ENCODE peak calls at places on chromosomes 2 and 18, in eight cellular contexts. C, O, K, V, A, D, R and F are unnamed samples.

GRCh38 chr18:14975431-14975830 is 227.5 kb downstream of the ANKRD30B start:
- DNase-seq in C (no peak), O (no peak), K (no peak), V (peak; percentile 15), A (no peak), D (no peak), R (no peak), F (no peak)

GRCh38 chr2:166092889-166093288 is 34.9 kb downstream of the SCN1A start:
- DNase-seq in C (no peak), O (no peak), K (no peak), V (no peak), A (no peak), D (no peak), R (no peak), F (no peak)

GRCh38 chr2:207828361-207829057 is 58.8 kb upstream of the FZD5 start:
- DNase-seq in C (peak; percentile 98), O (no peak), K (no peak), V (no peak), A (no peak), D (peak; percentile 43), R (no peak), F (no peak)

GRCh38 chr18:3703732-3704176 is 253.8 kb downstream of the TGIF1 start:
- DNase-seq in C (peak; percentile 41), O (peak; percentile 57), K (peak; percentile 74), V (no peak), A (no peak), D (peak; percentile 76), R (peak; percentile 85), F (no peak)

GRCh38 chr2:8543065-8543411 is 138.8 kb upstream of the ID2 start:
- DNase-seq in C (no peak), O (no peak), K (no peak), V (no peak), A (peak; percentile 63), D (no peak), R (no peak), F (no peak)

GRCh38 chr2:104703669-104704068 is 150.2 kb upstream of the POU3F3 start:
- DNase-seq in C (no peak), O (no peak), K (no peak), V (no peak), A (no peak), D (no peak), R (no peak), F (no peak)

GRCh38 chr2:144834954-144835633 is 315.2 kb upstream of the ZEB2 start:
- DNase-seq in C (no peak), O (no peak), K (no peak), V (no peak), A (no peak), D (no peak), R (peak; percentile 24), F (peak; percentile 68)

GRCh38 chr18:13486686-13487085 is 239.7 kb downstream of the FAM210A start:
- DNase-seq in C (no peak), O (no peak), K (no peak), V (no peak), A (peak; percentile 54), D (no peak), R (no peak), F (no peak)

GRCh38 chr2:45466045-45466444 is 145.0 kb downstream of the SRBD1 start:
- DNase-seq in C (no peak), O (no peak), K (no peak), V (no peak), A (no peak), D (no peak), R (peak; percentile 21), F (no peak)

GRCh38 chr2:2564300-2565085 is 233.4 kb upstream of the MYT1L start:
- DNase-seq in C (no peak), O (no peak), K (no peak), V (no peak), A (no peak), D (no peak), R (no peak), F (no peak)

DNA sequence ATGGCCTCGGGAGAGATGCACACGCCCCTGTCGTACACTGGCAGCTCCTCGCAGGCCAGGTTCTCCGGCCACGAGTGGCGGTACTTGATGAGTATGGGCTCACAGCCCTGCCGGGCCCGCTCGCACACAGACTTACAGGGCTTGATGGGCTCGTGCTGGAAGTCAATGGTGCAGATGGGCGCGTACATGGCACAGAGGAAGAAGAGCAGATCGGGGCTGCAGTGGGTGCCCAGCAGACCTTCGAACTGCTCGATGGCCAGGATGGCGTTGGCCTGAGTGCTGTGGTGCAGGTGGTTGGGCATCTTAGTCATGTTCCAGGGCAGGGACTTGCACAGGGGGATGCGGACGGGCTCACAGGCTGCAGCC is 359 bp downstream of the FRZB start:
- DNase-seq in C (no peak), O (no peak), K (no peak), V (no peak), A (no peak), D (no peak), R (no peak), F (peak; percentile 68)
- TF ChIP-seq POLR2AphosphoS5 in C (no peak), O (no peak), K (no peak), V (no peak), A (no peak), D (no peak), R (no peak), F (no peak)

GRCh38 chr2:226869371-226869770 is 33.5 kb downstream of the RHBDD1 start:
- DNase-seq in C (no peak), O (no peak), K (no peak), V (no peak), A (no peak), D (no peak), R (no peak), F (no peak)
- H3K27ac ChIP-seq in C (no peak overlapping the region), O (no peak overlapping the region), K (no peak overlapping the region), V (no peak overlapping the region), A (no peak overlapping the region), D (no peak overlapping the region), R (no peak overlapping the region), F (no peak overlapping the region)

DNA sequence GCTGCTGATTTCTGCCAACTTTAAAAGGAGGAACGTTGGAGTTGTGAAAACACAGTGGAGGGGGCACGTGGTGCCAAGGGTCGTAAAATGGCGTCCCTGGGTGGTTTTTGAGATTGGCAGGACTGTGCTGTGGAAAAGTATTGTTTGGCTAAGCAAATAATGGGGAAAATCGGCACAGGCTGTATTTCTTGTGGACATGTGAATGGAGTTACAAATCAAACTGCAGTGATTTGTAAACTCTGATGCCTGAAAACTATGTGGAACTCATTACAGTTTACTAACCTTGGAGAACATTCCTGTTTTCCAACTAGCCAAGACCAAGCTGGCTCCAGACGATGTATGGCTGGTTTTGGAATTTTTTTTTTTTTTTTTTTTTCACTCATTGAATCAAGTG is 68.7 kb downstream of the KCTD1 start:
- DNase-seq in C (no peak), O (no peak), K (no peak), V (no peak), A (no peak), D (no peak), R (no peak), F (no peak)
- TF ChIP-seq EP300 in C (no peak), O (no peak), K (no peak), V (no peak), A (no peak), D (no peak), R (no peak), F (no peak)

GRCh38 chr2:241368643-241369042 is 12.6 kb downstream of the FARP2 start:
- DNase-seq in C (no peak), O (no peak), K (no peak), V (no peak), A (no peak), D (no peak), R (no peak), F (no peak)
- TF ChIP-seq POLR2AphosphoS5 in C (no peak), O (no peak), K (no peak), V (no peak), A (no peak), D (no peak), R (no peak), F (no peak)

GRCh38 chr18:32906506-32907214 is 133.8 kb upstream of the KLHL14 start:
- DNase-seq in C (no peak), O (no peak), K (no peak), V (no peak), A (no peak), D (no peak), R (no peak), F (no peak)

GRCh38 chr18:32910694-32911296 is 138.0 kb upstream of the KLHL14 start:
- DNase-seq in C (peak; percentile 16), O (no peak), K (no peak), V (no peak), A (no peak), D (no peak), R (no peak), F (no peak)

GRCh38 chr18:32909798-32910561 is 137.2 kb upstream of the KLHL14 start:
- DNase-seq in C (peak; percentile 68), O (no peak), K (no peak), V (no peak), A (no peak), D (no peak), R (no peak), F (no peak)

GRCh38 chr18:32907656-32908441 is 135.0 kb upstream of the KLHL14 start:
- DNase-seq in C (no peak), O (no peak), K (no peak), V (no peak), A (no peak), D (no peak), R (no peak), F (no peak)

GRCh38 chr18:32907215-32907590 is 134.4 kb upstream of the KLHL14 start:
- DNase-seq in C (no peak), O (no peak), K (no peak), V (no peak), A (no peak), D (no peak), R (no peak), F (no peak)
- H3K27ac ChIP-seq in C (no peak overlapping the region), O (no peak overlapping the region), K (no peak overlapping the region), V (no peak overlapping the region), A (no peak overlapping the region), D (no peak overlapping the region), R (no peak overlapping the region), F (no peak overlapping the region)

GRCh38 chr2:68839260-68839833 is 31.9 kb downstream of the BMP10 start:
- DNase-seq in C (no peak), O (peak; percentile 24), K (no peak), V (no peak), A (no peak), D (no peak), R (peak; percentile 62), F (no peak)
- TF ChIP-seq EP300 in C (no peak), O (no peak), K (no peak), V (no peak), A (no peak), D (no peak), R (peak; percentile 37), F (no peak)